ENCODE peak calls at places on chromosomes 7 and 10, in six cellular contexts. F is HCT116, X is vagina, K is spleen, L is stomach, Y is HepG2. S is an unnamed sample. For H3K4me1, the result is how much of the 10 kb centered on the place peaks cover.

GRCh38 chr10:103523683-103524082 is 30.2 kb downstream of the NEURL1 start:
- DNase-seq in X (no peak), K (no peak), L (no peak), Y (no peak), F (no peak), S (no peak)

GRCh38 chr7:106064836-106065559 is 47.1 kb downstream of the SYPL1 start:
- DNase-seq in K (peak), L (peak), X (peak), F (peak), Y (peak), S (peak)

GRCh38 chr10:97601268-97602215 is 12.0 kb downstream of the C10orf62 start:
- DNase-seq in Y (no peak), L (no peak), X (no peak), K (no peak), F (no peak), S (no peak)

GRCh38 chr7:101681170-101682007 is 52.3 kb upstream of the MYL10 start:
- DNase-seq in F (peak), X (no peak), Y (no peak), L (peak), K (no peak), S (no peak)

GRCh38 chr10:21497177-21497807 is 28.2 kb downstream of the SKIDA1 start:
- DNase-seq in F (peak), K (peak), Y (peak), L (peak), X (no peak), S (peak)

GRCh38 chr10:93894516-93895378 is 969 bp downstream of the SLC35G1 start:
- DNase-seq in K (no peak), F (no peak), L (no peak), Y (no peak), X (no peak), S (no peak)

GRCh38 chr7:86164827-86165226 is 478.9 kb upstream of the GRM3 start:
- DNase-seq in L (no peak), F (no peak), K (no peak), X (no peak), Y (no peak), S (no peak)

GRCh38 chr7:136062625-136063336 is 85.6 kb upstream of the MTPN start:
- DNase-seq in F (no peak), X (no peak), Y (no peak), L (no peak), K (no peak), S (no peak)

GRCh38 chr7:24888653-24889052 is 91.3 kb downstream of the OSBPL3 start:
- DNase-seq in K (no peak), L (no peak), F (no peak), Y (no peak), X (no peak), S (no peak)
- H3K4me1 ChIP-seq in K (under half), L (under half), F (under half), Y (under half), X (under half), S (under half)

GRCh38 chr10:4279649-4280048 is 494.6 kb upstream of the KLF6 start:
- DNase-seq in K (no peak), F (no peak), L (no peak), Y (no peak), X (no peak), S (no peak)

GRCh38 chr10:4281207-4281825 is 496.3 kb upstream of the KLF6 start:
- DNase-seq in F (no peak), L (no peak), Y (no peak), K (no peak), X (no peak), S (no peak)

GRCh38 chr10:4278161-4278560 is 493.2 kb upstream of the KLF6 start:
- DNase-seq in X (no peak), F (no peak), Y (no peak), K (no peak), L (no peak), S (no peak)

GRCh38 chr10:4282496-4282895 is 497.5 kb upstream of the KLF6 start:
- DNase-seq in F (no peak), L (no peak), X (no peak), Y (no peak), K (no peak), S (no peak)

GRCh38 chr10:4280481-4281206 is 495.6 kb upstream of the KLF6 start:
- DNase-seq in X (no peak), L (no peak), F (no peak), Y (no peak), K (no peak), S (no peak)
- TF ChIP-seq POLR2AphosphoS5 in X (peak), L (peak), F (no peak), Y (no peak), K (no peak), S (peak)

GRCh38 chr7:5625938-5626337 is 155.5 kb downstream of the RNF216 start:
- DNase-seq in Y (no peak), X (no peak), K (no peak), F (peak), L (no peak), S (no peak)
- H3K27ac ChIP-seq in Y (no peak), X (no peak), K (no peak), F (no peak), L (no peak), S (peak)

DNA sequence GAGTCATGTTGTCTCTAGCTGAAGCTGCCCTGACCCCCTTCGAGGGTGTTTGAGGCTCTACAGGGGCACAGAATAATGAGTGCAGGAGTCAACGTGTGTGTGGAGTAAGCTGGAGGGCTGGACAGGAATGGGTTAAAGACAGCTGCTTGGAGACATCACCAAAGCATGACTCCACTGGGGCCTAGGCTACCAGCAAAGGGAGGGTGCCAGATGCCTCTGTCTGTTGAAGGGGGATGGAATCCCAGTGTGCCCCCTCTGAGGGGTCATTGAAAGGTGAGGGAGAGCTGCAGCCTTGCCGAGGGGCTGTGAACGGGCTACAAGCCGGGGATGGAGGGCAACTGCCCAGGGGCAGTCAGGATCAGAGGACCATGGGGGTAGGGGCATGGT is 51.7 kb upstream of the PODXL start:
- DNase-seq in L (no peak), Y (no peak), X (no peak), K (no peak), F (no peak), S (no peak)
- H3K4me1 ChIP-seq in L (under half), Y (under half), X (under half), K (under half), F (under half), S (under half)

GRCh38 chr7:63925626-63926460 is 72.8 kb upstream of the ZNF722 start:
- DNase-seq in X (no peak), Y (no peak), L (peak), K (peak), F (no peak), S (peak)
- TF ChIP-seq POLR2AphosphoS5 in X (peak), Y (no peak), L (peak), K (peak), F (no peak), S (no peak)

GRCh38 chr10:26374426-26374825 is 63.7 kb upstream of the APBB1IP start:
- DNase-seq in F (no peak), X (no peak), L (no peak), K (no peak), Y (no peak), S (no peak)

GRCh38 chr10:26367771-26368170 is 70.4 kb upstream of the APBB1IP start:
- DNase-seq in K (no peak), Y (peak), X (no peak), L (peak), F (no peak), S (no peak)

GRCh38 chr10:26368463-26368862 is 69.7 kb upstream of the APBB1IP start:
- DNase-seq in Y (no peak), K (no peak), X (no peak), L (no peak), F (no peak), S (no peak)

GRCh38 chr10:26372513-26373354 is 65.4 kb upstream of the APBB1IP start:
- DNase-seq in F (no peak), K (no peak), X (no peak), L (no peak), Y (no peak), S (no peak)
- H3K27ac ChIP-seq in F (no peak), K (peak), X (no peak), L (no peak), Y (no peak), S (no peak)

GRCh38 chr7:157014635-157015555 is 4.4 kb upstream of the MNX1 start:
- DNase-seq in L (no peak), X (no peak), Y (no peak), K (no peak), F (no peak), S (no peak)
- H3K4me1 ChIP-seq in L (under half), X (under half), Y (half or more), K (half or more), F (under half), S (under half)